ENCODE peak calls at places on chromosomes 3 and 15, in four cellular contexts. One of them, this sample, is unnamed.

GRCh38 chr3:175260145-175260794 is 401.1 kb downstream of the NAALADL2 start:
- DNase-seq in GM12878: no peak
- DNase-seq in H1: no peak
- DNase-seq in SK-N-SH: no peak
- DNase-seq in this sample: no peak

GRCh38 chr3:114155370-114155821 is 23.5 kb downstream of the DRD3 start:
- DNase-seq in SK-N-SH: peak; percentile 17
- DNase-seq in GM12878: no peak
- DNase-seq in H1: no peak
- DNase-seq in this sample: peak; percentile 21

GRCh38 chr15:99993681-99994131 is 260.5 kb upstream of the LYSMD4 start:
- DNase-seq in SK-N-SH: no peak
- DNase-seq in GM12878: no peak
- DNase-seq in H1: no peak
- DNase-seq in this sample: no peak

GRCh38 chr3:80190051-80190450 is 422.3 kb upstream of the ROBO1 start:
- DNase-seq in SK-N-SH: no peak
- DNase-seq in GM12878: no peak
- DNase-seq in H1: no peak
- DNase-seq in this sample: no peak

GRCh38 chr15:52710050-52710709 is 31.0 kb upstream of the ATOSA start:
- DNase-seq in H1: no peak
- DNase-seq in GM12878: peak; percentile 8
- DNase-seq in SK-N-SH: no peak
- DNase-seq in this sample: no peak

GRCh38 chr3:160023476-160023875 is 34.8 kb downstream of the IL12A start:
- DNase-seq in GM12878: no peak
- DNase-seq in SK-N-SH: no peak
- DNase-seq in H1: no peak
- DNase-seq in this sample: no peak

GRCh38 chr3:195372220-195372619 is 70.6 kb downstream of the ACAP2 start:
- DNase-seq in H1: no peak
- DNase-seq in SK-N-SH: no peak
- DNase-seq in GM12878: no peak
- DNase-seq in this sample: no peak

GRCh38 chr3:116059421-116060096 is 385.7 kb downstream of the LSAMP start:
- DNase-seq in GM12878: no peak
- DNase-seq in SK-N-SH: peak; percentile 9
- DNase-seq in H1: peak; percentile 61
- DNase-seq in this sample: peak; percentile 1

GRCh38 chr3:53169045-53169831 is 8.2 kb downstream of the PRKCD start:
- DNase-seq in SK-N-SH: peak; percentile 79
- DNase-seq in H1: no peak
- DNase-seq in GM12878: no peak
- DNase-seq in this sample: peak; percentile 71

GRCh38 chr3:81581966-81582599 is 179.4 kb downstream of the GBE1 start:
- DNase-seq in SK-N-SH: peak; percentile 11
- DNase-seq in GM12878: peak; percentile 4
- DNase-seq in H1: peak; percentile 5
- DNase-seq in this sample: peak; percentile 20

GRCh38 chr3:111594205-111594604 is 941 bp downstream of the ZBED2 start:
- DNase-seq in SK-N-SH: no peak
- DNase-seq in H1: no peak
- DNase-seq in GM12878: no peak
- DNase-seq in this sample: no peak

GRCh38 chr3:4752201-4753072 is 226.8 kb upstream of the BHLHE40 start:
- DNase-seq in GM12878: no peak
- DNase-seq in H1: no peak
- DNase-seq in SK-N-SH: no peak
- DNase-seq in this sample: peak; percentile 92

GRCh38 chr3:132008841-132009638 is 25.8 kb downstream of the CPNE4 start:
- DNase-seq in SK-N-SH: no peak
- DNase-seq in H1: no peak
- DNase-seq in GM12878: no peak
- DNase-seq in this sample: no peak

GRCh38 chr3:197510642-197511018 is 45.1 kb downstream of the BDH1 start:
- DNase-seq in SK-N-SH: no peak
- DNase-seq in GM12878: no peak
- DNase-seq in H1: no peak
- DNase-seq in this sample: no peak

GRCh38 chr15:74252291-74253080 is 16.4 kb downstream of the CCDC33 start:
- DNase-seq in GM12878: no peak
- DNase-seq in H1: no peak
- DNase-seq in SK-N-SH: no peak
- DNase-seq in this sample: no peak

GRCh38 chr15:39127151-39127815 is 453.6 kb upstream of the THBS1 start:
- DNase-seq in H1: no peak
- DNase-seq in GM12878: no peak
- DNase-seq in SK-N-SH: no peak
- DNase-seq in this sample: no peak

GRCh38 chr15:101025896-101026631 is 106.9 kb downstream of the LRRK1 start:
- DNase-seq in SK-N-SH: no peak
- DNase-seq in H1: no peak
- DNase-seq in GM12878: no peak
- DNase-seq in this sample: no peak
- TF ChIP-seq TCF12 in SK-N-SH: no peak
- TF ChIP-seq TCF12 in H1: no peak
- TF ChIP-seq TCF12 in GM12878: no peak
- TF ChIP-seq TCF12 in this sample: no peak

DNA sequence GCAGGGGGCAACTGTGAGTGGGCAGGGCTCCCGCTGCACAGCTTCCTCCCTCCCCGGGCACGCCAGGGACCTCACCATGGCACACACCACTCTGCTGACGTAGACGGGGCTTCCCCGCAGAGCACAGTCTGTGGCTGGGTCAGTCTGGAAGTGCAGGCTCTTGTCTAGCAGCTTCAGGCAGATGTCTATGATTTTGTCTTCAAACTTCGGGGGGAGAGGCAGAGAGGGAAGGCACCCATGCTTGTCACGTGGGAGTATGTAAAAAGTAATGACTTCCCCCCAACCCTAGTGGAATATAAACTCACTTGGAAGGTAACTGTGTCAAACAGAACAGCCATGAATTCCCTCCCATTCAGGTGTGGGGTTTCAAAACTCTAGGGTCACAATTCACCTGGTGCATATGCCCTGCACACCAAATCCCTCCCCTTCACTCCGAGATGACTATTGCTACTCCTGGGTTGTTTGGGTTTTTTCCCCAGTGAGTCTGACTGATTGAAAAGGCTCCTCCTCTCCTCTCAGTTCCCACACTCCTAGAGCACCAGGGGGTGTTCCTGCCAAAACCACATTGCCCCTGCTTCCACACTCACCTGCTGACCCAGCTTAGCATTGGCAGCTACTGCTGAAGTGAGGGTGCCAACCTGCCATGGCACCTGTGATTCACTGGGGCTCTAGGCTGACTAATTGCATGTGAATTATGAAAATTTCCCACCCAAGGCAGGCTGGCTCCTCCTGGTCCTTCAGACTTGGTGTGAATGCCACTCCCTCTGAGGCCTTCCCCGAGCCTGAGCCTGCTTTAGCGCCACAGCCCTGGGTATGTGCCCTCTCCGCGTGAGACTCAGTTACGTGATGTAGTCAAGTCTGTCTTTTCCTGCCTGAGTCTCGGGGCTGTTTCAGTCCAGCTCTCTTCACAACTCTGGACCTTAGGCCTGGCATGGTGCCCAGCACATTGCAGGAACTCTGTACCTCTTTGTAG is 13.0 kb downstream of the TGM5 start:
- DNase-seq in SK-N-SH: no peak
- DNase-seq in H1: no peak
- DNase-seq in GM12878: peak; percentile 89
- DNase-seq in this sample: no peak
- TF ChIP-seq CHD2 in SK-N-SH: no peak
- TF ChIP-seq CHD2 in H1: no peak
- TF ChIP-seq CHD2 in GM12878: peak; percentile 47
- TF ChIP-seq CHD2 in this sample: no peak

GRCh38 chr15:62561572-62561970 is 396.5 kb upstream of the C2CD4B start:
- DNase-seq in GM12878: no peak
- DNase-seq in H1: no peak
- DNase-seq in SK-N-SH: no peak
- DNase-seq in this sample: no peak

GRCh38 chr15:62559049-62559733 is 394.1 kb upstream of the C2CD4B start:
- DNase-seq in GM12878: no peak
- DNase-seq in H1: no peak
- DNase-seq in SK-N-SH: no peak
- DNase-seq in this sample: no peak

GRCh38 chr15:62560943-62561571 is 396.0 kb upstream of the C2CD4B start:
- DNase-seq in SK-N-SH: no peak
- DNase-seq in H1: no peak
- DNase-seq in GM12878: no peak
- DNase-seq in this sample: no peak

GRCh38 chr15:62554164-62554563 is 389.1 kb upstream of the C2CD4B start:
- DNase-seq in SK-N-SH: peak; percentile 26
- DNase-seq in GM12878: no peak
- DNase-seq in H1: no peak
- DNase-seq in this sample: no peak

GRCh38 chr15:62558640-62559039 is 393.6 kb upstream of the C2CD4B start:
- DNase-seq in H1: no peak
- DNase-seq in GM12878: no peak
- DNase-seq in SK-N-SH: no peak
- DNase-seq in this sample: peak; percentile 42
- TF ChIP-seq TCF12 in H1: no peak
- TF ChIP-seq TCF12 in GM12878: no peak
- TF ChIP-seq TCF12 in SK-N-SH: no peak
- TF ChIP-seq TCF12 in this sample: no peak

GRCh38 chr3:135125171-135125801 is 330.2 kb downstream of the EPHB1 start:
- DNase-seq in GM12878: no peak
- DNase-seq in SK-N-SH: no peak
- DNase-seq in H1: no peak
- DNase-seq in this sample: peak; percentile 2
- TF ChIP-seq CHD2 in GM12878: no peak
- TF ChIP-seq CHD2 in SK-N-SH: no peak
- TF ChIP-seq CHD2 in H1: no peak
- TF ChIP-seq CHD2 in this sample: no peak

DNA sequence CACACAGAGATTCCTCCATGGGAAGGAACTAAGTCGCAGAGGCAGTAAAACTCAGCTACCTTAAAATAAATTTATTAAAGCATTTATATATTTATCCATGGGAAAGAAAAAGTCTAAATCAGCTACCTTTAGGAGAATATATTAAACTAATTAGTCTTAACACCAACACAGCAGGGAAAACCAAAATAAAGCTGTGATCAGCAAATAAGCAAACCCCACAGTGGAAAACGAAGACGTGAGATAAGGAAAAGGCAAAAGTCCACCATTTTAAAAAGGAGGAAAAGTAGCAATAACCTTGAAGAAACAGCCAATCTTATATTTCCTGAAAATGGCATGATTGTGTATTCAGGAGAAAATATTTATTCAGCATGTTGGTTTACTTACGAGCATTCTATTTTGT is 473.0 kb upstream of the ROBO2 start:
- DNase-seq in GM12878: no peak
- DNase-seq in SK-N-SH: no peak
- DNase-seq in H1: no peak
- DNase-seq in this sample: no peak
- TF ChIP-seq TCF12 in GM12878: no peak
- TF ChIP-seq TCF12 in SK-N-SH: no peak
- TF ChIP-seq TCF12 in H1: no peak
- TF ChIP-seq TCF12 in this sample: no peak

GRCh38 chr15:71357967-71358366 is 242.7 kb downstream of the THSD4 start:
- DNase-seq in GM12878: no peak
- DNase-seq in SK-N-SH: no peak
- DNase-seq in H1: no peak
- DNase-seq in this sample: no peak
- TF ChIP-seq CHD2 in GM12878: no peak
- TF ChIP-seq CHD2 in SK-N-SH: no peak
- TF ChIP-seq CHD2 in H1: no peak
- TF ChIP-seq CHD2 in this sample: no peak